ENCODE peak calls at places on chromosomes 11 and 22, in seven cellular contexts. U is fibroblast of lung; M is CD8-positive, alpha-beta memory T cell; F is pancreas; O is skeletal muscle cell; I is astrocyte of the spinal cord; L is CD8-positive, alpha-beta T cell. H is an unnamed sample.

GRCh38 chr11:79044211-79044610 is 396.6 kb downstream of the TENM4 start:
- DNase-seq in U (no peak), M (no peak), F (no peak), O (no peak), I (no peak), L (no peak), H (no peak)

GRCh38 chr11:14070866-14071265 is 108.3 kb downstream of the SPON1 start:
- DNase-seq in U (no peak), M (no peak), F (no peak), O (no peak), I (no peak), L (no peak), H (no peak)

GRCh38 chr11:87076874-87077429 is 39.2 kb downstream of the TMEM135 start:
- DNase-seq in U (no peak), M (no peak), F (no peak), O (no peak), I (no peak), L (no peak), H (no peak)

GRCh38 chr11:76629133-76629852 is 41.3 kb downstream of the LRRC32 start:
- DNase-seq in U (peak), M (no peak), F (no peak), O (no peak), I (peak), L (peak), H (peak)

GRCh38 chr11:70854201-70854600 is 398.2 kb downstream of the SHANK2 start:
- DNase-seq in U (no peak), M (no peak), F (no peak), O (no peak), I (no peak), L (no peak), H (no peak)

GRCh38 chr11:128135451-128135850 is 451.9 kb downstream of the ETS1 start:
- DNase-seq in U (peak), M (no peak), F (no peak), O (no peak), I (peak), L (no peak), H (peak)

GRCh38 chr11:9739108-9739507 is 75.2 kb downstream of the SWAP70 start:
- DNase-seq in U (no peak), M (no peak), F (no peak), O (no peak), I (no peak), L (no peak), H (no peak)

GRCh38 chr22:19757140-19757984 is 3.2 kb upstream of the TBX1 start:
- DNase-seq in U (no peak), M (no peak), F (peak), O (no peak), I (no peak), L (no peak), H (no peak)

GRCh38 chr11:112797653-112798293 is 163.4 kb upstream of the NCAM1 start:
- DNase-seq in U (peak), M (peak), F (no peak), O (no peak), I (peak), L (no peak), H (peak)

GRCh38 chr11:87083029-87083428 is 45.3 kb downstream of the TMEM135 start:
- DNase-seq in U (no peak), M (no peak), F (no peak), O (no peak), I (no peak), L (no peak), H (no peak)

GRCh38 chr11:44434191-44434590 is 124.3 kb upstream of the ALX4 start:
- DNase-seq in U (no peak), M (no peak), F (no peak), O (no peak), I (no peak), L (no peak), H (no peak)

GRCh38 chr11:96259053-96259837 is 83.8 kb downstream of the MAML2 start:
- DNase-seq in U (peak), M (no peak), F (no peak), O (peak), I (peak), L (no peak), H (peak)

GRCh38 chr11:63872833-63873201 is 33.9 kb downstream of the MARK2 start:
- DNase-seq in U (no peak), M (no peak), F (no peak), O (no peak), I (no peak), L (no peak), H (no peak)

GRCh38 chr11:63876616-63877015 is 37.7 kb downstream of the MARK2 start:
- DNase-seq in U (no peak), M (no peak), F (no peak), O (no peak), I (no peak), L (no peak), H (no peak)

GRCh38 chr11:63875506-63875905 is 36.6 kb downstream of the MARK2 start:
- DNase-seq in U (no peak), M (no peak), F (no peak), O (no peak), I (no peak), L (no peak), H (no peak)

GRCh38 chr11:63873381-63873780 is 34.5 kb downstream of the MARK2 start:
- DNase-seq in U (no peak), M (no peak), F (no peak), O (no peak), I (no peak), L (no peak), H (no peak)

GRCh38 chr11:63874511-63874910 is 35.6 kb downstream of the MARK2 start:
- DNase-seq in U (no peak), M (no peak), F (no peak), O (no peak), I (no peak), L (no peak), H (no peak)
- H3K4me3 ChIP-seq in U (no peak), M (no peak), F (no peak), O (no peak), I (no peak), L (no peak), H (no peak)

GRCh38 chr11:66569076-66569475 is 670 bp upstream of the CTSF start:
- DNase-seq in U (no peak), M (no peak), F (no peak), O (no peak), I (no peak), L (no peak), H (no peak)

GRCh38 chr11:66566221-66566620 is 2.2 kb downstream of the CTSF start:
- DNase-seq in U (no peak), M (no peak), F (no peak), O (no peak), I (no peak), L (no peak), H (no peak)

GRCh38 chr11:66570117-66570825 is 1.9 kb upstream of the CTSF start:
- DNase-seq in U (no peak), M (no peak), F (no peak), O (no peak), I (no peak), L (no peak), H (no peak)

GRCh38 chr11:66568124-66568916 is at the start of gene CTSF:
- DNase-seq in U (peak), M (peak), F (peak), O (no peak), I (peak), L (peak), H (peak)

DNA sequence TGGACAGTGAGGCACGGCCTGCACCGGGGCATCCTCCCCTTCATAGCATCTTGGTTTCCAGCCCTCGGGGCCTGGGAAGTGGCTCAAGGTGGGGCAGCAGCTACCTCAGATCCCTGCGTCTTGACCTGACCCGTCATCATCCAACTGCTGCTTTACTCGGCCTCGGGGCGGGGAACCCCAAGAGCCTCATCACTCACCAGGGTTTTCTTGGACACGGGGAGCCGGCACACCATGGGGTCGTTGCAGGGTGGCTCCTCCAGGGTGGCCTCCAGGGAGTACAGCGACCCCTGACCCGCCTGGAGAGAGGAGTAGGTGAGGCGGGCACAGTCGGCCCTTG is 651 bp downstream of the CTSF start:
- DNase-seq in U (no peak), M (no peak), F (no peak), O (no peak), I (no peak), L (no peak), H (no peak)
- H3K4me3 ChIP-seq in U (peak), M (peak), F (peak), O (peak), I (peak), L (peak), H (peak)

DNA sequence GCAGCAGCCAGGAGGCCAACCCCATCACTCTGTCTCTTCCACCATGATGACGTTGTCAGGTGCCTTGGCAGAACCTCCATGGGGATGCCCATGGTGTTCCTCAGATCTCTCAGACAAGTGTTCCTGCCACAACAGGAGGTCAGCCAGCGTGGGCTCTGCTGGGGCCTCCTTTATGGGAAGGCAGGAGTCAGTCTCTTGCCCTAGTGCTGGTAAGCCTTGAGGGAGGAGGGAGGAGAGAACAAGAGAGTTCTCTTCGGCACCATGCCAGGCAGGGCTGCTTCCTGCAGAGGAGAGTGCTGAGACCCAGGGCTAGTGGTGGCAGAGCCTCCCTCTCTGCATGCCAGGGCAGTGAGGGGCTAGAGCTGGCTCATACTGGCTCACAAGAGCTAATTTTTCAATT is 32.5 kb downstream of the GNAZ start:
- DNase-seq in U (no peak), M (no peak), F (no peak), O (no peak), I (no peak), L (no peak), H (no peak)
- H3K4me3 ChIP-seq in U (no peak), M (no peak), F (no peak), O (no peak), I (no peak), L (no peak), H (no peak)

GRCh38 chr11:117300301-117300700 is 9.2 kb downstream of the BACE1-AS start:
- DNase-seq in U (peak), M (no peak), F (peak), O (no peak), I (peak), L (no peak), H (peak)
- H3K4me3 ChIP-seq in U (no peak), M (no peak), F (no peak), O (no peak), I (no peak), L (no peak), H (no peak)

DNA sequence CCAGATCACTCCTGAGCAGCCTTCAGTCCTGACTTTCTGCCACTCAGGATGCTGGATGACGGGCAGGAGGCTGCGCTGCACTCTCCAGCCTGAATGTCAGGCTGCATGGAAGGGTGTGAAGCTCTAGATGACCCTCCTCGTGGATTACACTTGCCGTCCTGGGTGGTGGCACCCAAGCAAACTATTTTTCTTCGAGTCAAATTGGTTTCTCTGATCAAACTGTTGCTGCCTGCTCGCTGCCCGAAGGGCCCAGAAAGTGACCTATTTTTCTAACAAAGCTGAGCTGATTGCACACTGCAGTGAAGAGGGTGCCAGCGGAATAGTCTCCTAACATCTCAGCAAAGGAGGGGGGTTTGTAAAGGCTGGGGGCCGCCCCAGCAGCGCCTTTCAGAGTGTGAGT is 537.9 kb downstream of the BRD1 start:
- DNase-seq in U (no peak), M (no peak), F (no peak), O (no peak), I (no peak), L (no peak), H (no peak)
- H3K4me3 ChIP-seq in U (no peak), M (no peak), F (no peak), O (no peak), I (no peak), L (no peak), H (no peak)

DNA sequence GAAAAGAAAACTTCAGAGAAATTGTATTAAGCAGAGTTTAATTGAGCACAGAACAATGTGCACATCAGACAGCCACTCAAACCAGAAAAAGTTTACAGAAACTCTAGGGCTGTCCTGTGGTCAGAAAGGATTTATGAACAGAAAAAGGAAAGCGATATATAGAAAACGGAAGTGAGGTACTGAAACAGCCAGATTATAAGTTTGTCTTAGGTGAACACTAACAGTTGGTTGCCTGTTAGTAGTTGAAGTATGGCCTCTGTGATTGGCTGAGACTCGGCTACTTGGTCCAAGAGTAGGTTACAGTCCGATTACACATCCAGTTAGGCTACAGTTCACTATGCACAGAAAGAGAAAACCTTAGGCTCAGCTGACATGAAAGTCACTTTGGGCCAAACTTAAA is 1232.5 kb upstream of the RAG2 start:
- DNase-seq in U (no peak), M (no peak), F (no peak), O (no peak), I (no peak), L (no peak), H (no peak)
- H3K4me3 ChIP-seq in U (no peak), M (no peak), F (no peak), O (no peak), I (no peak), L (no peak), H (no peak)

H was measured in cardiac fibroblast.